ENCODE peak calls at places on chromosome 14, in seven cellular contexts. One of them, this sample, is unnamed.

GRCh38 chr14:33717866-33718265 is 233.0 kb downstream of the EGLN3 start:
- DNase-seq in transverse colon: no peak
- DNase-seq in astrocyte: no peak
- DNase-seq in sigmoid colon: no peak
- DNase-seq in GM23338: no peak
- DNase-seq in HL-60: no peak
- DNase-seq in IMR-90: no peak
- DNase-seq in this sample: no peak

GRCh38 chr14:46651526-46652144 is at the start of gene RPL10L:
- DNase-seq in transverse colon: no peak
- DNase-seq in HL-60: no peak
- DNase-seq in IMR-90: no peak
- DNase-seq in sigmoid colon: no peak
- DNase-seq in astrocyte: no peak
- DNase-seq in GM23338: peak
- DNase-seq in this sample: no peak

GRCh38 chr14:89813485-89814080 is 140.9 kb downstream of the EFCAB11 start:
- DNase-seq in IMR-90: peak
- DNase-seq in GM23338: peak
- DNase-seq in sigmoid colon: no peak
- DNase-seq in HL-60: no peak
- DNase-seq in transverse colon: no peak
- DNase-seq in astrocyte: peak
- DNase-seq in this sample: no peak

GRCh38 chr14:85714046-85714445 is 184.1 kb downstream of the FLRT2 start:
- DNase-seq in transverse colon: no peak
- DNase-seq in GM23338: no peak
- DNase-seq in sigmoid colon: no peak
- DNase-seq in HL-60: no peak
- DNase-seq in IMR-90: no peak
- DNase-seq in astrocyte: no peak
- DNase-seq in this sample: no peak

GRCh38 chr14:72699852-72700257 is 194.0 kb downstream of the DPF3 start:
- DNase-seq in IMR-90: peak
- DNase-seq in transverse colon: no peak
- DNase-seq in astrocyte: peak
- DNase-seq in sigmoid colon: peak
- DNase-seq in HL-60: peak
- DNase-seq in GM23338: no peak
- DNase-seq in this sample: no peak

GRCh38 chr14:78933948-78934524 is 763.9 kb downstream of the NRXN3 start:
- DNase-seq in HL-60: no peak
- DNase-seq in sigmoid colon: no peak
- DNase-seq in GM23338: peak
- DNase-seq in IMR-90: peak
- DNase-seq in astrocyte: peak
- DNase-seq in transverse colon: no peak
- DNase-seq in this sample: no peak

GRCh38 chr14:58744951-58745350 is 107.2 kb downstream of the DACT1 start:
- DNase-seq in HL-60: no peak
- DNase-seq in astrocyte: no peak
- DNase-seq in transverse colon: no peak
- DNase-seq in sigmoid colon: no peak
- DNase-seq in IMR-90: no peak
- DNase-seq in GM23338: no peak
- DNase-seq in this sample: no peak

GRCh38 chr14:90114554-90114953 is 52.8 kb downstream of the KCNK13 start:
- DNase-seq in astrocyte: no peak
- DNase-seq in sigmoid colon: no peak
- DNase-seq in HL-60: no peak
- DNase-seq in transverse colon: no peak
- DNase-seq in GM23338: no peak
- DNase-seq in IMR-90: no peak
- DNase-seq in this sample: no peak

GRCh38 chr14:52695481-52696091 is at the start of gene ERO1A:
- DNase-seq in transverse colon: peak
- DNase-seq in IMR-90: peak
- DNase-seq in HL-60: peak
- DNase-seq in astrocyte: peak
- DNase-seq in sigmoid colon: peak
- DNase-seq in GM23338: peak
- DNase-seq in this sample: peak

GRCh38 chr14:37122919-37123639 is 49.3 kb downstream of the SLC25A21 start:
- DNase-seq in transverse colon: no peak
- DNase-seq in HL-60: no peak
- DNase-seq in IMR-90: no peak
- DNase-seq in sigmoid colon: no peak
- DNase-seq in astrocyte: peak
- DNase-seq in GM23338: no peak
- DNase-seq in this sample: no peak

GRCh38 chr14:66401447-66402095 is 84.6 kb upstream of the CCDC196 start:
- DNase-seq in IMR-90: no peak
- DNase-seq in sigmoid colon: no peak
- DNase-seq in HL-60: no peak
- DNase-seq in transverse colon: no peak
- DNase-seq in GM23338: no peak
- DNase-seq in astrocyte: no peak
- DNase-seq in this sample: peak

GRCh38 chr14:52906141-52906601 is 44.7 kb downstream of the FERMT2 start:
- DNase-seq in sigmoid colon: no peak
- DNase-seq in HL-60: no peak
- DNase-seq in transverse colon: no peak
- DNase-seq in IMR-90: peak
- DNase-seq in astrocyte: peak
- DNase-seq in GM23338: no peak
- DNase-seq in this sample: no peak

GRCh38 chr14:50230601-50231474 is 540 bp downstream of the SOS2 start:
- DNase-seq in HL-60: peak
- DNase-seq in astrocyte: peak
- DNase-seq in sigmoid colon: peak
- DNase-seq in IMR-90: peak
- DNase-seq in transverse colon: peak
- DNase-seq in GM23338: peak
- DNase-seq in this sample: peak

GRCh38 chr14:67221248-67221981 is 19.8 kb upstream of the PALS1 start:
- DNase-seq in HL-60: no peak
- DNase-seq in sigmoid colon: no peak
- DNase-seq in transverse colon: peak
- DNase-seq in astrocyte: peak
- DNase-seq in IMR-90: peak
- DNase-seq in GM23338: no peak
- DNase-seq in this sample: no peak

GRCh38 chr14:76304536-76305473 is 71.1 kb upstream of the ESRRB start:
- DNase-seq in astrocyte: no peak
- DNase-seq in IMR-90: no peak
- DNase-seq in sigmoid colon: no peak
- DNase-seq in transverse colon: no peak
- DNase-seq in GM23338: no peak
- DNase-seq in HL-60: no peak
- DNase-seq in this sample: no peak

GRCh38 chr14:89504602-89505320 is 87.7 kb upstream of the FOXN3 start:
- DNase-seq in IMR-90: peak
- DNase-seq in GM23338: no peak
- DNase-seq in transverse colon: no peak
- DNase-seq in sigmoid colon: no peak
- DNase-seq in astrocyte: peak
- DNase-seq in HL-60: peak
- DNase-seq in this sample: no peak

GRCh38 chr14:34693228-34693939 is 21.0 kb downstream of the CFL2 start:
- DNase-seq in HL-60: peak
- DNase-seq in GM23338: peak
- DNase-seq in transverse colon: peak
- DNase-seq in astrocyte: no peak
- DNase-seq in sigmoid colon: no peak
- DNase-seq in IMR-90: no peak
- DNase-seq in this sample: peak

GRCh38 chr14:99759546-99759925 is 33.7 kb upstream of the EML1 start:
- DNase-seq in transverse colon: no peak
- DNase-seq in sigmoid colon: peak
- DNase-seq in IMR-90: no peak
- DNase-seq in astrocyte: no peak
- DNase-seq in HL-60: no peak
- DNase-seq in GM23338: no peak
- DNase-seq in this sample: no peak
- H3K27ac ChIP-seq in transverse colon: peak
- H3K27ac ChIP-seq in sigmoid colon: peak
- H3K27ac ChIP-seq in IMR-90: no peak
- H3K27ac ChIP-seq in astrocyte: peak
- H3K27ac ChIP-seq in HL-60: no peak
- H3K27ac ChIP-seq in GM23338: no peak
- H3K27ac ChIP-seq in this sample: no peak

DNA sequence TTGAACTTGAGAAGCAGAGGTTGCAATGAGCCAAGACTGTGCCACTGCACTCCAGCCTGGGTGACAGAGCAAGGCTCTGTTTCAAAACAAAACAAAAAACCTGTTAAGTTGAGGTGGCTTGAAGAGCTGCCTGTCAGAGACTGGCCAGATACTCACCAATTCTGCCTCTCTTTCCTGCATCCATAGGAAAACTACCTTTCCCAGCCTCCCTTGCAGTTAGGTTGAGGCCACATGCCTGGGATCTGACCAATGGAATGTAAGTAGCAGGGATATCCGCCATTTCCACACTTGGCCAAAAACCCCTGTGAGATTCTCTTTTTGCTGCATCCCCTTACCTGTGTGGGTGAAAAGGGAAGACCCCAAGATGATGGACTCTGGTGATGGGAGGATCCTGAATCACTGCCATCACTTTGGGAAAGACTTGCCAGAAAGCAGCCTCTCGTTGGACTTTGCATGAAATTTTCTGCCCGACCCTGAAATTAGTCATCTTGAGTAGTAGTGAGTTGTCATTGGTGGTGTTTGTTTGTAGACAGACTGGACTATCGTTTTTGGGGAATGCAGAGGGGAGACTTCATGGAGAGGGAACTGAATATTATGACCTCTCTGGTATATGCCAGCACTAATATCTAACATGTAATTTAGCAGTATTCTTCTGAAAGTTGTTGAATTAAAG is 14.0 kb downstream of the GPR68 start:
- DNase-seq in IMR-90: peak
- DNase-seq in sigmoid colon: no peak
- DNase-seq in GM23338: no peak
- DNase-seq in transverse colon: no peak
- DNase-seq in HL-60: no peak
- DNase-seq in astrocyte: peak
- DNase-seq in this sample: no peak
- H3K27ac ChIP-seq in IMR-90: no peak
- H3K27ac ChIP-seq in sigmoid colon: no peak
- H3K27ac ChIP-seq in GM23338: no peak
- H3K27ac ChIP-seq in transverse colon: peak
- H3K27ac ChIP-seq in HL-60: peak
- H3K27ac ChIP-seq in astrocyte: peak
- H3K27ac ChIP-seq in this sample: no peak

GRCh38 chr14:96051231-96051630 is 12.1 kb downstream of the C14orf132 start:
- DNase-seq in IMR-90: no peak
- DNase-seq in astrocyte: no peak
- DNase-seq in HL-60: no peak
- DNase-seq in sigmoid colon: no peak
- DNase-seq in transverse colon: no peak
- DNase-seq in GM23338: no peak
- DNase-seq in this sample: no peak

GRCh38 chr14:96052541-96053105 is 13.5 kb downstream of the C14orf132 start:
- DNase-seq in transverse colon: no peak
- DNase-seq in IMR-90: peak
- DNase-seq in astrocyte: peak
- DNase-seq in sigmoid colon: no peak
- DNase-seq in GM23338: no peak
- DNase-seq in HL-60: no peak
- DNase-seq in this sample: no peak

GRCh38 chr14:96053600-96054381 is 14.6 kb downstream of the C14orf132 start:
- DNase-seq in GM23338: no peak
- DNase-seq in IMR-90: peak
- DNase-seq in sigmoid colon: peak
- DNase-seq in astrocyte: peak
- DNase-seq in transverse colon: peak
- DNase-seq in HL-60: no peak
- DNase-seq in this sample: no peak

GRCh38 chr14:96053236-96053599 is 14.1 kb downstream of the C14orf132 start:
- DNase-seq in IMR-90: no peak
- DNase-seq in GM23338: no peak
- DNase-seq in HL-60: no peak
- DNase-seq in astrocyte: no peak
- DNase-seq in transverse colon: no peak
- DNase-seq in sigmoid colon: no peak
- DNase-seq in this sample: no peak

DNA sequence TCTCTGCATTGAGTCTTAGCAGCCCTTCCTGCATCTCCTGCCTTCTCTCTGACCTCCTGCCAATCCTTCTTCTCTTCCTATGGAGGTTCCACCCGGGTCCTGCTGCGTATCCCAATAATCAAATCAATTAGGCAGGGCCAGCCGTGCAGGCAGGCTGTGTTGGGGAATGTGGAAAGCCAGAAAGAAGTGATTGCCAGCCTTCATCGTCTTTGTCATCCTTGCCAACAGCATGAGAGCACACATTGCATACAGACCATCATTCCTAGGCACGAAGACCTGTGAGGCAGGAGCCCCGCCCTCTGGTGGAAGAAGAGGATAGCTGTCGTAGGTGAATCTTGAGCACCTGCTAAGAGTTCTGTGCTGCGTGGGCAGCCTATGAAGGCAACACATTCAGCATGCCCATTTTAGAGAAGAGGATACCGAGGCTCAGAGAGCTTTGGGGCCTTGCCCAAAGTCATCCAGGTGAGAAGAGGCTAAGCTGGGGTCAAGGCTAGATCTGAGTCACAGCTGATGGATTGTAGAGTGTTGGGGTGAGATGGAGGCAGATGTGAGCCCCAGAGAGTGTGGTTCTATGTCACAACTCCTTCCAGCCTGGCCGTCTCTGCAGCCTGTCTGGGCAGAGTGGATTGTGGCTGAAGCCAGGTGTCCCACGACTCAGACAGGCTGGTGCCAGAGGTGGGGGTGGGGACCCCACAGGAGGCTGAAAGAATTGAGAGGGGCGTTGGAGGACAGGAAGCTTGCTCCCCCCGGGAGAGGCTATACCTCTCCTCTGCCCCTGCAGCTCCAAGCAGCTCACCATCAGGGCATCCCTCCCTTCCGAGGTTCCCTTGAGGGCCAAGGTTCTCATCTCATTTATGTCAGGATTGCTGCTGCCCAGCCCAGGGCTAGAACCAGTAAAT is 12.7 kb downstream of the C14orf132 start:
- DNase-seq in astrocyte: no peak
- DNase-seq in sigmoid colon: no peak
- DNase-seq in GM23338: peak
- DNase-seq in IMR-90: peak
- DNase-seq in HL-60: no peak
- DNase-seq in transverse colon: no peak
- DNase-seq in this sample: no peak
- H3K27ac ChIP-seq in astrocyte: no peak
- H3K27ac ChIP-seq in sigmoid colon: peak
- H3K27ac ChIP-seq in GM23338: no peak
- H3K27ac ChIP-seq in IMR-90: no peak
- H3K27ac ChIP-seq in HL-60: no peak
- H3K27ac ChIP-seq in transverse colon: no peak
- H3K27ac ChIP-seq in this sample: no peak

DNA sequence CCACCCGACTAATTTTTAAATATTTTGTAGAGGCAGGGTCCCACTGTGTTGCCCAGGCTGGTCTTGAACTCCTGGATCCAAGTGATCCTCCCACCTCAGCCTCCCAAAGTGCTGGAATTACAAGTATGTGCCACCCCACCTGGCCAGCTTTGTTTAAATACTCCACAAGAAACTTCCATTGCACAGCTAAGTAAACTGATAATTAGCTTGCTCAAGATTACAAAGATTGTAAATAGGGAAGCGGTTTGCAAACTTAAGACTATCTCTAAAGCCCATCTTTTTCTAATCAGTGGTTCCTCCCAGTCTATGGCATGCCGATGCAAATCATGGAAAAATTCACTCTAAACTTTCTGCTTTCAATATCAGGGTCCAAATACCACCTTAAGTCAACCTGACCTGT is 9.7 kb downstream of the SLC7A8 start:
- DNase-seq in IMR-90: no peak
- DNase-seq in astrocyte: no peak
- DNase-seq in GM23338: no peak
- DNase-seq in transverse colon: no peak
- DNase-seq in HL-60: no peak
- DNase-seq in sigmoid colon: no peak
- DNase-seq in this sample: no peak
- H3K27ac ChIP-seq in IMR-90: no peak
- H3K27ac ChIP-seq in astrocyte: no peak
- H3K27ac ChIP-seq in GM23338: no peak
- H3K27ac ChIP-seq in transverse colon: no peak
- H3K27ac ChIP-seq in HL-60: no peak
- H3K27ac ChIP-seq in sigmoid colon: no peak
- H3K27ac ChIP-seq in this sample: no peak